ENCODE peak calls at places on chromosomes 12 and 14, in five cellular contexts. Q is A549, E is H1, X is HepG2, P is K562. W is an unnamed sample.

GRCh38 chr14:64698899-64699298 is 5.3 kb upstream of the PLEKHG3 start:
- DNase-seq in Q (no peak), E (no peak), X (no peak), P (no peak), W (no peak)

GRCh38 chr12:52164624-52165023 is 27.2 kb downstream of the KRT80 start:
- DNase-seq in Q (no peak), E (no peak), X (peak), P (no peak), W (no peak)

GRCh38 chr12:26032719-26033241 is 74.3 kb downstream of the RASSF8 start:
- DNase-seq in Q (no peak), E (no peak), X (no peak), P (no peak), W (no peak)

GRCh38 chr12:121799175-121799841 is 4.5 kb upstream of the SETD1B start:
- DNase-seq in Q (peak), E (no peak), X (peak), P (peak), W (no peak)

GRCh38 chr14:95183532-95184412 is 26.4 kb upstream of the DICER1 start:
- DNase-seq in Q (no peak), E (no peak), X (no peak), P (no peak), W (peak)

GRCh38 chr12:104514127-104514810 is 57.5 kb downstream of the CHST11 start:
- DNase-seq in Q (no peak), E (no peak), X (no peak), P (no peak), W (no peak)

GRCh38 chr12:124026755-124027745 is 54.0 kb downstream of the ZNF664 start:
- DNase-seq in Q (no peak), E (peak), X (no peak), P (peak), W (no peak)

GRCh38 chr14:83541147-83541546 is 1988.8 kb upstream of the FLRT2 start:
- DNase-seq in Q (no peak), E (no peak), X (no peak), P (no peak), W (no peak)

GRCh38 chr14:95710106-95710505 is 3.8 kb downstream of the TCL1A start:
- DNase-seq in Q (no peak), E (no peak), X (no peak), P (no peak), W (no peak)

GRCh38 chr12:44960856-44961255 is 84.7 kb upstream of the NELL2 start:
- DNase-seq in Q (no peak), E (peak), X (peak), P (no peak), W (no peak)

GRCh38 chr12:113479578-113480335 is 8.1 kb upstream of the LHX5 start:
- DNase-seq in Q (no peak), E (peak), X (peak), P (peak), W (no peak)

GRCh38 chr12:6952860-6953416 is 1.8 kb downstream of the PTPN6 start:
- DNase-seq in Q (no peak), E (no peak), X (no peak), P (no peak), W (no peak)

GRCh38 chr12:39505562-39505961 is 62.6 kb upstream of the KIF21A start:
- DNase-seq in Q (no peak), E (no peak), X (no peak), P (no peak), W (no peak)

GRCh38 chr12:28622416-28622815 is 432.2 kb downstream of the CCDC91 start:
- DNase-seq in Q (no peak), E (no peak), X (no peak), P (no peak), W (no peak)

GRCh38 chr12:124543052-124543590 is 24.3 kb downstream of the NCOR2 start:
- DNase-seq in Q (peak), E (no peak), X (no peak), P (no peak), W (no peak)

GRCh38 chr14:76298896-76299295 is 77.0 kb upstream of the ESRRB start:
- DNase-seq in Q (no peak), E (peak), X (no peak), P (no peak), W (no peak)

GRCh38 chr12:118060301-118061010 is 523 bp downstream of the WSB2 start:
- DNase-seq in Q (peak), E (peak), X (no peak), P (no peak), W (no peak)

GRCh38 chr14:34052658-34053014 is 101.8 kb upstream of the EGLN3 start:
- DNase-seq in Q (no peak), E (no peak), X (peak), P (no peak), W (no peak)

GRCh38 chr14:67396381-67396965 is 15.5 kb downstream of the PLEK2 start:
- DNase-seq in Q (no peak), E (no peak), X (no peak), P (no peak), W (no peak)

GRCh38 chr12:72863671-72864070 is 591.5 kb downstream of the TRHDE start:
- DNase-seq in Q (no peak), E (no peak), X (no peak), P (no peak), W (no peak)

GRCh38 chr12:53453953-53454640 is 2.2 kb downstream of the PCBP2 start:
- DNase-seq in Q (no peak), E (no peak), X (no peak), P (no peak), W (no peak)

GRCh38 chr14:61526405-61527312 is 168.7 kb upstream of the HIF1A start:
- DNase-seq in Q (no peak), E (no peak), X (peak), P (no peak), W (no peak)

GRCh38 chr14:50985124-50985815 is 41.0 kb upstream of the PYGL start:
- DNase-seq in Q (no peak), E (no peak), X (no peak), P (no peak), W (no peak)

GRCh38 chr12:132154941-132155770 is 10.9 kb downstream of the NOC4L start:
- DNase-seq in Q (no peak), E (no peak), X (no peak), P (no peak), W (no peak)

GRCh38 chr12:93624595-93625294 is 52.3 kb downstream of the SOCS2 start:
- DNase-seq in Q (peak), E (no peak), X (peak), P (peak), W (peak)

GRCh38 chr12:80596509-80596908 is 110.9 kb upstream of the MYF6 start:
- DNase-seq in Q (no peak), E (no peak), X (no peak), P (no peak), W (no peak)

GRCh38 chr12:122003646-122004611 is 17.8 kb upstream of the BCL7A start:
- DNase-seq in Q (no peak), E (no peak), X (no peak), P (peak), W (no peak)

GRCh38 chr14:68784298-68784910 is 8.5 kb downstream of the ZFP36L1 start:
- DNase-seq in Q (peak), E (peak), X (peak), P (no peak), W (no peak)

GRCh38 chr12:69676257-69677012 is 22.7 kb downstream of the BEST3 start:
- DNase-seq in Q (no peak), E (no peak), X (no peak), P (no peak), W (no peak)
- TF ChIP-seq HDAC2 in Q (no peak), E (no peak), X (no peak), P (no peak), W (no peak)

DNA sequence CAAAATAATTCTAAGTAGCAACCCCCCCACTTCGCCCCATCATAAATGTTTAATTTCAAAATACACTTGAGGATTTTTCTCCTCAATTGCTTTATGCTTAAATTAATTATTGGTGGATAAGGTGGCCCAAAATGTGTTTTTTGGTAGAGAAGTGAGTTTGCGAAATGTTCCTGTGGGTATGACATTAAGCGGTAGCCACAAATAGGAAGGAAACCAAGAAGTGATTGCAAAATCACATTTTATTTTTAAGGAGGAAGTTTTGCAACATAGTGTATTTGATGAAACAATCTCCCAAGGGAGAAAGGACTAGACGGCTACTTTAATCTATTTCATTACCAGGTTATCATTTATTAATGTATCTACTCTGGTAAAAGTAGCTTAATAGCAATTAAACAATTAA is 25.5 kb downstream of the SLC25A3 start:
- DNase-seq in Q (no peak), E (no peak), X (no peak), P (no peak), W (no peak)
- TF ChIP-seq CEBPB in Q (peak), E (no peak), X (no peak), P (peak), W (no peak)

GRCh38 chr12:2523881-2524561 is 270.7 kb upstream of the FKBP4 start:
- DNase-seq in Q (no peak), E (no peak), X (no peak), P (no peak), W (no peak)
- TF ChIP-seq EP300 in Q (no peak), E (no peak), X (no peak), P (no peak), W (no peak)

DNA sequence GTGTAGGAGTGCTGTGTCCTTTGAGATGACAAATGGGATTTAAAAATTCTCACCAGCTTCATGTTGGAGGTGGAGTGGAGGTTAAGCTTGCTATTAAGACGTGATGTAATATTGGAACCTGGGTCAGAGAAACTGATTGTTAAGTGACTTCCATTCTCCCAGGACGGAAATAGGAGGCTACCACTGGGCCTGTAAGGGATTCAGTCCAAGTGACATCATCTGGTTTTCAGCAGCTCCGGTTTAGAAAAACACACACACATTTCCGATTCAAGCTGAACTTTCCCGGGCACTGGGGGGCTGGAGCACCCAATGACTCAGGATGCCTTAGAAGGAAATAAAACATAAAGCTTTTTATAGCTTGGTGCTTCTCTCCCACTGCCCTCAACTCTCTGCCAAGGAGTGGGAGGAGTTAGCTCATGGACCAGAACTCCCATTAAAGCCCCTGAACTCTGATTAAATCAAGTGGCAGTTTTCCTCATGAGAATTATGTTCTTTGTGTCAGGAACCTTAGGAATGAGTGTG is 12.4 kb downstream of the CALM1 start:
- DNase-seq in Q (peak), E (no peak), X (no peak), P (no peak), W (no peak)
- TF ChIP-seq HDAC2 in Q (no peak), E (no peak), X (no peak), P (no peak), W (no peak)